ENCODE peak calls at places on chromosomes 1 and 21, in nine cellular contexts. H, P, X, J, U, Z, L, S and G are unnamed samples.

GRCh38 chr1:38246955-38247952 is 200.7 kb upstream of the POU3F1 start:
- DNase-seq in X (no peak), S (no peak), J (no peak), Z (no peak), L (no peak), P (no peak), U (no peak), H (peak), G (no peak)

GRCh38 chr1:59541161-59541560 is 244.3 kb downstream of the FGGY start:
- DNase-seq in Z (no peak), H (no peak), P (no peak), J (no peak), S (no peak), X (no peak), U (no peak), L (no peak), G (no peak)

GRCh38 chr1:227915564-227916553 is 31.9 kb downstream of the WNT9A start:
- DNase-seq in Z (no peak), H (no peak), U (no peak), J (no peak), S (no peak), P (no peak), X (no peak), L (no peak), G (no peak)

GRCh38 chr1:20083178-20083944 is 13.4 kb downstream of the PLA2G5 start:
- DNase-seq in J (no peak), U (no peak), H (no peak), Z (no peak), P (no peak), X (no peak), L (no peak), S (no peak), G (no peak)

GRCh38 chr21:20020032-20020431 is 978.2 kb upstream of the NCAM2 start:
- DNase-seq in Z (no peak), J (no peak), L (no peak), P (no peak), S (no peak), U (no peak), H (no peak), X (no peak), G (no peak)

GRCh38 chr1:56516539-56517252 is 62.7 kb downstream of the PLPP3 start:
- DNase-seq in L (no peak), Z (peak), S (no peak), J (peak), U (no peak), P (peak), X (no peak), H (peak), G (no peak)

GRCh38 chr1:61687901-61688300 is 37.0 kb downstream of the TM2D1 start:
- DNase-seq in U (no peak), J (no peak), L (no peak), S (no peak), P (no peak), Z (no peak), X (no peak), H (no peak), G (no peak)

GRCh38 chr1:91592716-91593477 is 92.2 kb downstream of the CDC7 start:
- DNase-seq in X (no peak), U (no peak), H (no peak), J (no peak), S (no peak), L (no peak), Z (no peak), P (no peak), G (no peak)

GRCh38 chr21:44511938-44512275 is 28.1 kb downstream of the KRTAP10-1 start:
- DNase-seq in P (no peak), H (no peak), J (no peak), S (no peak), U (no peak), L (no peak), X (no peak), Z (no peak), G (no peak)

GRCh38 chr21:21238882-21239400 is 240.7 kb downstream of the NCAM2 start:
- DNase-seq in P (no peak), U (no peak), H (no peak), Z (no peak), L (no peak), S (no peak), J (no peak), X (no peak), G (no peak)

GRCh38 chr1:62175568-62176179 is 19.0 kb upstream of the L1TD1 start:
- DNase-seq in P (peak), Z (peak), U (peak), H (peak), X (no peak), L (no peak), S (no peak), J (peak), G (no peak)

GRCh38 chr21:44311108-44311507 is 11.3 kb downstream of the PFKL start:
- DNase-seq in S (no peak), P (no peak), L (no peak), J (no peak), Z (no peak), X (no peak), H (no peak), U (no peak), G (no peak)

GRCh38 chr21:38838598-38839369 is 33.1 kb downstream of the ETS2 start:
- DNase-seq in J (no peak), X (no peak), U (no peak), H (no peak), Z (no peak), P (no peak), S (no peak), L (no peak), G (no peak)

GRCh38 chr1:179953974-179954493 is 576 bp upstream of the CEP350 start:
- DNase-seq in X (no peak), S (no peak), U (peak), J (peak), H (peak), P (peak), Z (peak), L (no peak), G (no peak)

GRCh38 chr21:35050348-35051286 is 1.5 kb upstream of the RUNX1 start:
- DNase-seq in P (peak), Z (no peak), J (no peak), H (no peak), L (no peak), X (no peak), S (no peak), U (no peak), G (no peak)

DNA sequence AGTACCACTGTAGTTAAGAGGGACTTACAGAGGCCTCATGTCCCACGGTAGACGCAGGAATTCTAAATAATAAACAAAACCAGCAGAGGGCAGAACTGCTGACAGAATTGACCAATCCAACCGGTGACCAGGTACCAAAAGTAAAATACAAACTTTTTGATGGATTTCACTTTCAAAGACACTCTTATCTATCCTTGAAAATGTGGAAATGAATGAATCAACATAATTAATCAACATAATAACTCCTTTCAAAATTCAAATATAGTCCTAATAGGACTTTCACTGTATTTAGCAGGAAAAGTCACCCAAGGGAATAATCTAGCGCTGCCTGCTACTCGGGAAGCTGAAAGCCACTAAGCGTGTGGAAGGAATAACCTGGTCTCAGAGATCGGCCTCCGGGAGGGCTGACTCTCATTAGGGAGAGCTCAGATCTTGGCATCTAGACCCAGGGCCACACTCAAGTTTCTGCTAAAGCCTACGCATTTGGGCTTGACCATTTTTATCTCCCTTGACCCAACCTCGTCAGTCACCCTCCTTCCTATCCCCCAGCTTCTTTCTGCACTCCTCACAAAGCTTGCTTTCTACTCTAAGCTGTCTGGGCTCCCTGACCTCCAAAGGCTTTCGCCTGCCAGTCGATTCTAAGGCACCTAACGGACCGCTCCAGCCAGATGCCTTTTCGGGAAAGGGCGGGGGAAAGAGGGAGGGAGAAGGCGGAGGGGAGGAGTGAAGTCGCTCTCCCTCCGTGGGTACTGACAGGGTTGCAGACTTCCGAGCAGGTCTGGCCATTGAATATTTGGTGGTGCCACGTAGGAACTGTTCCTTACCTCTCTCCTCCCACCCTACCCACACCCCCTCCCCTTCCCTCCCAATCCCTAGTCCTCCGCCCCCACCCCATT is 1.6 kb downstream of the COL11A1 start:
- DNase-seq in U (no peak), H (peak), L (no peak), J (no peak), P (peak), S (peak), Z (peak), X (no peak), G (peak)
- TF ChIP-seq CTCF in U (peak), H (no peak), L (no peak), J (peak), P (peak), S (peak), Z (peak), X (no peak), G (peak)

DNA sequence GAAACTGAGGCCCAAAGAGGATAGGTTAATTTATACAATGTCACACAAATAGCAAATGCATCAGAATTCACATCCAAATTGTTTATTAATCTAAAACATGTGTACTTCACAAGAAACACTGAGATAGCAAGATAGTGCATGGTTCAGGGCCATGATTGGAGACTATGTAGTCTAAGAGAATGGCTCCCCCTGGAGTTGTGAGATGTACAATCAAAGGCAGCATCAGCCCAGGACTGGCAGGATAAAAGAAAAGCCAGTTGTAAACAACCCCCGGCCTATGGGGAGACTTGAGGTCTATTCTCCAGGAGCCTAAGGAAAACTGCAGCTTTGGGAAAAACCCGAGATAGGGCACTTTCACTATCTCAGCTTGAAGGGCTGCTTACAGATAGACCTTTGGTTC is 511.0 kb downstream of the OMA1 start:
- DNase-seq in U (no peak), X (no peak), H (peak), P (peak), J (no peak), S (no peak), Z (peak), L (no peak), G (no peak)
- TF ChIP-seq CTCF in U (no peak), X (no peak), H (no peak), P (no peak), J (no peak), S (no peak), Z (peak), L (no peak), G (no peak)

GRCh38 chr1:47755368-47755990 is 241.7 kb downstream of the TRABD2B start:
- DNase-seq in Z (peak), U (no peak), L (peak), J (no peak), S (no peak), H (peak), X (no peak), P (no peak), G (no peak)
- TF ChIP-seq CTCF in Z (peak), U (peak), L (peak), J (peak), S (no peak), H (peak), X (no peak), P (peak), G (peak)

DNA sequence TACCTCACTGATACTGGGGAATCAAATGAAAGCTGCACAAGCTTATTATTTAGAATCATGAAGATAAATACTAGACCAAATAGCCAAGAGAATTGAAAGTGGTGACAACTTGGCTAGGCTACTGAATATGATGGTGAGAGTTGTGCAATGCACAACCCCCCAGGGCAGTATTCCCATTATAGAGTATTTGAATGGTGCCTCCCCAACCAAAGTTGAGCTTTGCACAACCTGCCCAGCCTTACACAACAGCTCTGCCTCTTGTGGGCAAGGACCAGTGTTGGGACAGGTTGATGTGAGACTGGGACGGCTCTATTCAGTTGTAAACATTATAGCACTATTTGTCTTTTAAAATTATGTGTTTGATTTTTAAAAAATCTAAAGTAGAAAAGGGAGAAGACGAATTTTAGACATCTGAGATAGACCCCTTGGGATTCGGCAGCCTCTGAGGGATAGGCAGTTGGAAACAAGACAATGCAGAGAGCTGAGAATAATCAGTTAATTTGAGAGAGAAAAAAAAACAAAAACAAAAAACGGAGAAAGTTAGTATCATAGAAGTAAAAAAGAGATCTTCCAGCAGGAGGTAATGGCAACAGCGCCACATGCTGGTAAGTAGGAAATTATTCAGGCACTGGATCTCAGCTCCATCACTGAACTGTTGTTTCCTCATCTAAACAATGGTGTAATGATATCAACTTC is 91.0 kb upstream of the KCNA3 start:
- DNase-seq in P (peak), Z (peak), X (no peak), U (peak), L (peak), H (peak), J (peak), S (no peak), G (no peak)
- TF ChIP-seq CTCF in P (peak), Z (peak), X (peak), U (peak), L (peak), H (peak), J (peak), S (peak), G (peak)

GRCh38 chr1:22208265-22208972 is 65.5 kb upstream of the WNT4 start:
- DNase-seq in X (no peak), U (no peak), P (no peak), H (peak), J (no peak), Z (no peak), S (no peak), L (no peak), G (no peak)
- TF ChIP-seq CTCF in X (no peak), U (no peak), P (no peak), H (no peak), J (no peak), Z (no peak), S (no peak), L (no peak), G (no peak)

GRCh38 chr21:46031484-46031883 is 49.9 kb downstream of the COL6A1 start:
- DNase-seq in U (no peak), Z (no peak), J (no peak), P (no peak), X (no peak), H (no peak), S (no peak), L (no peak), G (no peak)

GRCh38 chr21:46029201-46029924 is 47.8 kb downstream of the COL6A1 start:
- DNase-seq in X (no peak), L (no peak), S (no peak), J (no peak), Z (peak), H (no peak), P (peak), U (no peak), G (no peak)

GRCh38 chr21:46024983-46025860 is 43.7 kb downstream of the COL6A1 start:
- DNase-seq in S (no peak), U (no peak), Z (peak), H (no peak), J (peak), P (peak), L (no peak), X (no peak), G (no peak)

GRCh38 chr21:46027855-46028493 is 46.4 kb downstream of the COL6A1 start:
- DNase-seq in H (no peak), L (no peak), X (no peak), S (no peak), P (peak), U (no peak), Z (peak), J (no peak), G (no peak)

DNA sequence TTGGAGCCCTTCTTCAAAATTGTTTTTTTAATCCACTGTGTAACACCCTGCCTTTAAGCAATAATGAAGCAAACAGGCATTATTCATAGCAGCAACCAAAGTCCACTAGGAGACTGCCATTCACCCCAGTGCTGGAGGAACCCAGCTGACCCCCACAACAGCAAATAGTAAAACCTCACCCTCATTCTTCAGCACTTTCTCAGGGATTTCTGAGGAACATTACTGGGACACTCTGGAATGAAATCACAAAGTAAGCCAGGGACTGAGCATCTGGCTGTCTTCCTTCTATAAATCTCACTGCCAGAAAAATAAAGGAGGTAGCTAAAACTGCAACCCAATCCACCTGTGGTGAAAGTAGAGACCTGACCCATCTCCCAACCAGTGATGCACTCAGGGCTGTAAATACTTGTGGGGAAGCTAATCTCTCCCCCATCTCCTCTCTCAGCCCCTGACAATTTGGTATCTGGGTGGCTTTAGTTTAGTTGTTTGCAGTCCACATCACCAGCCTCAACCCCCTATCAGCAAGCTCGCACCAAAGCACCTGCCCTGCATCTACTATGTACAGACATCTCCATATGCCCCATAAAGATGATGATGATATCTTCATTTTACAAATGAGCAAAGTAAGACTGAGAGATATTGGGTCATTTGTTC is 47.1 kb downstream of the COL6A1 start:
- DNase-seq in S (no peak), P (peak), Z (no peak), L (no peak), X (no peak), H (no peak), J (peak), U (no peak), G (no peak)
- TF ChIP-seq CTCF in S (no peak), P (no peak), Z (no peak), L (no peak), X (no peak), H (no peak), J (no peak), U (no peak), G (no peak)

GRCh38 chr1:41495171-41495948 is 10.9 kb upstream of the EDN2 start:
- DNase-seq in S (no peak), L (no peak), Z (peak), U (no peak), X (no peak), P (no peak), J (no peak), H (peak), G (no peak)
- TF ChIP-seq CTCF in S (no peak), L (no peak), Z (peak), U (peak), X (no peak), P (peak), J (peak), H (no peak), G (peak)

GRCh38 chr1:100882622-100883186 is 11.9 kb downstream of the EXTL2 start:
- DNase-seq in Z (no peak), H (no peak), S (no peak), X (no peak), J (no peak), U (no peak), P (no peak), L (no peak), G (no peak)

GRCh38 chr1:100881687-100882086 is 13.0 kb downstream of the EXTL2 start:
- DNase-seq in P (no peak), S (no peak), Z (no peak), J (no peak), L (no peak), U (no peak), X (no peak), H (no peak), G (no peak)

GRCh38 chr1:100879422-100879821 is 15.2 kb downstream of the EXTL2 start:
- DNase-seq in P (no peak), L (no peak), Z (peak), J (no peak), U (no peak), S (no peak), H (no peak), X (no peak), G (no peak)

GRCh38 chr1:100883963-100884362 is 10.7 kb downstream of the EXTL2 start:
- DNase-seq in J (no peak), L (no peak), H (no peak), P (peak), Z (peak), X (no peak), U (no peak), S (no peak), G (no peak)
- TF ChIP-seq CTCF in J (no peak), L (no peak), H (no peak), P (no peak), Z (no peak), X (no peak), U (no peak), S (no peak), G (no peak)